ENCODE peak calls at places on chromosomes 5 and 9, in nine cellular contexts. G is HCT116, B is GM23248, T is HepG2, Y is K562, H is H9, V is endothelial cell of umbilical vein, D is H1, C is mammary epithelial cell. L is an unnamed sample.
A peak's percentile ranks its signal among the peaks of the same experiment; 100 is the strongest.

GRCh38 chr5:136631176-136631575 is 265.8 kb upstream of the TRPC7 start:
- DNase-seq in D (no peak), C (no peak), H (no peak), V (peak; percentile 40), Y (peak; percentile 9), T (no peak), B (no peak), G (no peak), L (peak; percentile 20)

GRCh38 chr9:87567566-87567965 is 69.9 kb downstream of the DAPK1 start:
- DNase-seq in H (no peak), Y (peak; percentile 29), B (peak; percentile 60), D (no peak), G (no peak), T (no peak), V (no peak), C (no peak), L (no peak)

GRCh38 chr5:107294151-107294550 is 376.6 kb downstream of the EFNA5 start:
- DNase-seq in Y (no peak), T (no peak), G (no peak), D (no peak), H (no peak), C (no peak), B (no peak), V (no peak), L (no peak)

GRCh38 chr9:126304207-126304945 is 22.3 kb upstream of the MVB12B start:
- DNase-seq in V (no peak), D (no peak), Y (no peak), G (no peak), H (no peak), B (no peak), C (no peak), T (peak; percentile 25), L (no peak)

GRCh38 chr9:784202-784601 is 57.3 kb upstream of the DMRT1 start:
- DNase-seq in H (no peak), B (no peak), D (no peak), C (peak; percentile 9), V (no peak), Y (no peak), T (no peak), G (no peak), L (no peak)

GRCh38 chr5:31135542-31135941 is 57.9 kb upstream of the CDH6 start:
- DNase-seq in V (no peak), T (no peak), H (no peak), C (no peak), G (no peak), B (no peak), D (no peak), Y (no peak), L (no peak)

GRCh38 chr9:93942176-93942575 is 13.0 kb downstream of the BARX1 start:
- DNase-seq in T (no peak), H (no peak), G (no peak), Y (no peak), B (no peak), V (no peak), C (no peak), D (no peak), L (no peak)

GRCh38 chr9:72997387-72997995 is 44.6 kb upstream of the ALDH1A1 start:
- DNase-seq in V (peak; percentile 89), D (no peak), G (no peak), C (no peak), H (peak; percentile 29), B (no peak), Y (peak; percentile 5), T (peak; percentile 93), L (no peak)

GRCh38 chr5:55492449-55492848 is 42.3 kb downstream of the PLPP1 start:
- DNase-seq in Y (no peak), G (no peak), B (no peak), C (peak; percentile 33), D (no peak), H (no peak), T (no peak), V (no peak), L (no peak)

GRCh38 chr5:73295447-73295846 is 122.5 kb downstream of the TMEM174 start:
- DNase-seq in D (no peak), B (no peak), T (no peak), H (no peak), C (no peak), G (no peak), V (no peak), Y (no peak), L (peak; percentile 39)

GRCh38 chr9:130240410-130241197 is 25.0 kb upstream of the HMCN2 start:
- DNase-seq in H (peak; percentile 72), D (no peak), V (peak; percentile 71), B (peak; percentile 79), T (peak; percentile 72), C (peak; percentile 46), Y (peak; percentile 77), G (peak; percentile 53), L (peak; percentile 77)

GRCh38 chr9:107905313-107906027 is 415.9 kb upstream of the KLF4 start:
- DNase-seq in B (no peak), H (no peak), V (no peak), T (no peak), Y (no peak), D (no peak), C (no peak), G (no peak), L (no peak)

GRCh38 chr5:86971034-86971511 is 296.6 kb upstream of the RASA1 start:
- DNase-seq in C (peak; percentile 3), D (no peak), V (peak; percentile 12), G (peak; percentile 18), T (peak; percentile 3), Y (no peak), H (no peak), B (peak; percentile 53), L (no peak)

GRCh38 chr9:114035221-114035844 is 42.8 kb downstream of the AMBP start:
- DNase-seq in Y (no peak), T (no peak), H (peak; percentile 15), G (no peak), B (no peak), C (no peak), V (no peak), D (peak; percentile 29), L (no peak)

GRCh38 chr5:164202338-164202737 is 696.9 kb downstream of the MAT2B start:
- DNase-seq in T (no peak), B (no peak), V (peak; percentile 27), C (no peak), Y (no peak), D (no peak), H (no peak), G (no peak), L (no peak)
- H3K4me2 ChIP-seq in T (no peak overlapping the region), B (no peak overlapping the region), V (peak overlapping the region; percentile 70), C (no peak overlapping the region), Y (no peak overlapping the region), D (no peak overlapping the region), H (no peak overlapping the region), G (no peak overlapping the region), L (no peak overlapping the region)

GRCh38 chr5:8473016-8473415 is 604.1 kb downstream of the MTRR start:
- DNase-seq in Y (no peak), V (no peak), B (no peak), C (no peak), D (no peak), G (no peak), H (no peak), T (no peak), L (no peak)
- H3K9me3 ChIP-seq in Y (peaks cover 4% of the 10 kb centered on the region), V (peaks cover 2% of the 10 kb centered on the region), B (no peaks in the 10 kb centered on the region), C (peaks cover 13% of the 10 kb centered on the region), D (peaks cover 23% of the 10 kb centered on the region), G (peaks cover 11% of the 10 kb centered on the region), H (peaks cover 21% of the 10 kb centered on the region), T (peaks cover 81% of the 10 kb centered on the region), L (peaks cover 11% of the 10 kb centered on the region)

DNA sequence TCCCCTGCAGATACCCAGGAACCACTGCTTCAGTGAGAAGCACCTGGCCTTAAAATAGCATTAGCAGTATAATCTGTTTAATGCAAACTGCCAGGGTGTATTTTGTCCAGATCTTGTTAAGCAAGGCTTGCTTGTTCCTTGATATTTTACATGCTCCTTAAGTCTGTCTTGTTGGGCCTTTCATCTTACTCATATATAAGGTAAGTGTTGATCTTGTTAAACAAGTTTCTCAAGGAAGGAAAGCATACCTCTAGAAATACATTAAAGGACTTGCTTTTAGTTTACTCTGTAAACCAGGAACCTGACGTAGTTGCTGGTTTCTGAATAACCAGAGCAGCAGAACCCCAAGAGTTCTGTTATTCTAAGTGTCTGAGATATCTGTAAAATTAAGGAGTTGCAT is 13.7 kb downstream of the HSPA4 start:
- DNase-seq in G (no peak), C (no peak), Y (no peak), H (no peak), V (no peak), D (no peak), B (no peak), T (no peak), L (no peak)
- H4K20me1 ChIP-seq in G (peaks cover 18% of the 10 kb centered on the region), C (peaks cover 4% of the 10 kb centered on the region), Y (peaks cover 13% of the 10 kb centered on the region), H (no peaks in the 10 kb centered on the region), V (peaks cover 7% of the 10 kb centered on the region), D (peaks cover 10% of the 10 kb centered on the region), B (peaks cover 15% of the 10 kb centered on the region), T (peaks cover 14% of the 10 kb centered on the region), L (peaks cover 64% of the 10 kb centered on the region)

GRCh38 chr5:115875447-115875846 is 33.7 kb downstream of the AP3S1 start:
- DNase-seq in Y (no peak), B (peak; percentile 10), G (no peak), H (no peak), D (no peak), T (no peak), V (no peak), C (no peak), L (peak; percentile 26)
- H3K4me2 ChIP-seq in Y (no peak overlapping the region), B (no peak overlapping the region), G (no peak overlapping the region), H (no peak overlapping the region), D (no peak overlapping the region), T (no peak overlapping the region), V (no peak overlapping the region), C (no peak overlapping the region), L (no peak overlapping the region)

DNA sequence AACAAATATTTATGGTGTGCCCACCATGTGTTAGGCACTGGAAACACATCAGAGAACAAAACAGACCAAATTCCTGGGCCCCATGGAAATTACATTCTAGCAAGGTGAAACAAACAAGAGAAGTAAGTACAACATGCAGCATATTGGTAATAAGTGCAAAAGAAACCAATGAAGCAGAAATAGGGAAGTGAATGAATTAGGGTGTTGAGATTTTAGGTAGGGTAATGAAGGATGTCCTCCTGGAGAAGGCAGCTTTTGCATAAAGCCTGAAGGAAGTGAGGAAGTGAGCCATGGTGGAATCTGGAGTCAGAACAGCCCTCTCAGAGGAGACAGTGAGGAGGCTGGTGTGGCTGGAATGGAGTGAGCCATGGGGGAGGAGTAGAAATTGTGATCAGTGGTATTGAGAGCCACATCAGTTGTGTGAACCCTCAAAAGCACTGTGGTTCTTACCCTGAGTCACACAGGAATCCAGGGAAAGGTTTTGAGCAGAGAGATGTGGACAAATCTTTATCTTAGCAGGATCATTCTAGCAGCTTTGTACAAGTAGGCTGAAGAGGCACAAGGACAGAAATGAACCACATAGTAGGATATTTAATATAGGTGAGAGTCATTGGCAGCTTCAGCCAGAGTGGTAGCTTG is 52.7 kb upstream of the ARL15 start:
- DNase-seq in C (peak; percentile 21), V (no peak), T (no peak), D (no peak), H (no peak), Y (no peak), B (peak; percentile 58), G (no peak), L (no peak)
- H3K9me3 ChIP-seq in C (no peaks in the 10 kb centered on the region), V (no peaks in the 10 kb centered on the region), T (no peaks in the 10 kb centered on the region), D (no peaks in the 10 kb centered on the region), H (no peaks in the 10 kb centered on the region), Y (no peaks in the 10 kb centered on the region), B (no peaks in the 10 kb centered on the region), G (no peaks in the 10 kb centered on the region), L (no peaks in the 10 kb centered on the region)

L was measured in neural progenitor cell.